ENCODE peak calls at places on chromosomes 16 and 17, in five cellular contexts. One of them, this sample, is unnamed.

GRCh38 chr17:73227944-73228343 is 33.7 kb downstream of the CPSF4L start:
- DNase-seq in astrocyte: no peak
- DNase-seq in DND-41: no peak
- DNase-seq in hepatocyte: no peak
- DNase-seq in fibroblast of lung: no peak
- DNase-seq in this sample: no peak

GRCh38 chr16:734208-734980 is 6.4 kb downstream of the CIAO3 start:
- DNase-seq in astrocyte: no peak
- DNase-seq in DND-41: no peak
- DNase-seq in hepatocyte: no peak
- DNase-seq in fibroblast of lung: no peak
- DNase-seq in this sample: no peak

GRCh38 chr17:9104370-9105041 is 83.2 kb downstream of the NTN1 start:
- DNase-seq in astrocyte: no peak
- DNase-seq in DND-41: no peak
- DNase-seq in hepatocyte: no peak
- DNase-seq in fibroblast of lung: no peak
- DNase-seq in this sample: no peak

GRCh38 chr17:33292184-33292980 is 713 bp downstream of the ASIC2 start:
- DNase-seq in astrocyte: peak
- DNase-seq in DND-41: no peak
- DNase-seq in hepatocyte: peak
- DNase-seq in fibroblast of lung: peak
- DNase-seq in this sample: peak

GRCh38 chr16:88700636-88701482 is 5.3 kb downstream of the RNF166 start:
- DNase-seq in astrocyte: peak
- DNase-seq in DND-41: peak
- DNase-seq in hepatocyte: peak
- DNase-seq in fibroblast of lung: peak
- DNase-seq in this sample: peak

GRCh38 chr16:17544304-17544703 is 73.5 kb upstream of the XYLT1 start:
- DNase-seq in astrocyte: no peak
- DNase-seq in DND-41: no peak
- DNase-seq in hepatocyte: no peak
- DNase-seq in fibroblast of lung: no peak
- DNase-seq in this sample: no peak

GRCh38 chr16:7303014-7303676 is 29.5 kb upstream of the RBFOX1 start:
- DNase-seq in astrocyte: no peak
- DNase-seq in DND-41: no peak
- DNase-seq in hepatocyte: peak
- DNase-seq in fibroblast of lung: no peak
- DNase-seq in this sample: no peak

GRCh38 chr17:60601443-60602384 is 1.7 kb downstream of the PPM1D start:
- DNase-seq in astrocyte: peak
- DNase-seq in DND-41: peak
- DNase-seq in hepatocyte: peak
- DNase-seq in fibroblast of lung: peak
- DNase-seq in this sample: peak

GRCh38 chr17:50273654-50274040 is 619 bp upstream of the TMEM92 start:
- DNase-seq in astrocyte: no peak
- DNase-seq in DND-41: no peak
- DNase-seq in hepatocyte: no peak
- DNase-seq in fibroblast of lung: no peak
- DNase-seq in this sample: no peak

GRCh38 chr17:49952209-49952911 is 16.6 kb upstream of the DLX4 start:
- DNase-seq in astrocyte: peak
- DNase-seq in DND-41: peak
- DNase-seq in hepatocyte: peak
- DNase-seq in fibroblast of lung: peak
- DNase-seq in this sample: peak

GRCh38 chr17:70916469-70916868 is 747.1 kb downstream of the KCNJ2 start:
- DNase-seq in astrocyte: no peak
- DNase-seq in DND-41: no peak
- DNase-seq in hepatocyte: no peak
- DNase-seq in fibroblast of lung: no peak
- DNase-seq in this sample: no peak

GRCh38 chr16:83538707-83539106 is 269.1 kb upstream of the HSBP1 start:
- DNase-seq in astrocyte: no peak
- DNase-seq in DND-41: no peak
- DNase-seq in hepatocyte: no peak
- DNase-seq in fibroblast of lung: no peak
- DNase-seq in this sample: no peak

GRCh38 chr17:79844869-79845600 is 5.8 kb upstream of the CBX4 start:
- DNase-seq in astrocyte: no peak
- DNase-seq in DND-41: peak
- DNase-seq in hepatocyte: peak
- DNase-seq in fibroblast of lung: no peak
- DNase-seq in this sample: peak

GRCh38 chr16:55091871-55092230 is 161.2 kb downstream of the IRX5 start:
- DNase-seq in astrocyte: no peak
- DNase-seq in DND-41: no peak
- DNase-seq in hepatocyte: no peak
- DNase-seq in fibroblast of lung: no peak
- DNase-seq in this sample: no peak

GRCh38 chr16:75251280-75252048 is at the start of gene BCAR1:
- DNase-seq in astrocyte: peak
- DNase-seq in DND-41: no peak
- DNase-seq in hepatocyte: peak
- DNase-seq in fibroblast of lung: peak
- DNase-seq in this sample: peak

GRCh38 chr16:29111421-29111820 is 126.6 kb downstream of the LAT start:
- DNase-seq in astrocyte: no peak
- DNase-seq in DND-41: no peak
- DNase-seq in hepatocyte: no peak
- DNase-seq in fibroblast of lung: no peak
- DNase-seq in this sample: no peak

GRCh38 chr17:79919862-79920720 is 80.9 kb upstream of the CBX4 start:
- DNase-seq in astrocyte: no peak
- DNase-seq in DND-41: no peak
- DNase-seq in hepatocyte: no peak
- DNase-seq in fibroblast of lung: no peak
- DNase-seq in this sample: no peak

GRCh38 chr17:45787044-45787443 is 2.9 kb downstream of the CRHR1 start:
- DNase-seq in astrocyte: no peak
- DNase-seq in DND-41: no peak
- DNase-seq in hepatocyte: no peak
- DNase-seq in fibroblast of lung: no peak
- DNase-seq in this sample: no peak

GRCh38 chr16:48881272-48881671 is 271.3 kb upstream of the N4BP1 start:
- DNase-seq in astrocyte: no peak
- DNase-seq in DND-41: no peak
- DNase-seq in hepatocyte: no peak
- DNase-seq in fibroblast of lung: no peak
- DNase-seq in this sample: no peak

GRCh38 chr17:36094746-36095145 is 4.8 kb upstream of the CCL3 start:
- DNase-seq in astrocyte: no peak
- DNase-seq in DND-41: no peak
- DNase-seq in hepatocyte: no peak
- DNase-seq in fibroblast of lung: no peak
- DNase-seq in this sample: no peak

GRCh38 chr16:82631701-82632685 is 5.2 kb downstream of the CDH13 start:
- DNase-seq in astrocyte: peak
- DNase-seq in DND-41: no peak
- DNase-seq in hepatocyte: no peak
- DNase-seq in fibroblast of lung: no peak
- DNase-seq in this sample: no peak

GRCh38 chr17:75039238-75039637 is 7.5 kb downstream of the ATP5PD start:
- DNase-seq in astrocyte: no peak
- DNase-seq in DND-41: no peak
- DNase-seq in hepatocyte: no peak
- DNase-seq in fibroblast of lung: no peak
- DNase-seq in this sample: no peak

GRCh38 chr17:19448341-19449268 is 37.6 kb downstream of the RNF112 start:
- DNase-seq in astrocyte: peak
- DNase-seq in DND-41: no peak
- DNase-seq in hepatocyte: peak
- DNase-seq in fibroblast of lung: peak
- DNase-seq in this sample: peak

GRCh38 chr16:85970712-85971220 is 71.8 kb downstream of the IRF8 start:
- DNase-seq in astrocyte: peak
- DNase-seq in DND-41: no peak
- DNase-seq in hepatocyte: peak
- DNase-seq in fibroblast of lung: peak
- DNase-seq in this sample: no peak

GRCh38 chr17:68682913-68683312 is 81.7 kb upstream of the FAM20A start:
- DNase-seq in astrocyte: no peak
- DNase-seq in DND-41: no peak
- DNase-seq in hepatocyte: no peak
- DNase-seq in fibroblast of lung: no peak
- DNase-seq in this sample: peak

GRCh38 chr16:3099732-3100499 is 822 bp upstream of the ZSCAN10 start:
- DNase-seq in astrocyte: peak
- DNase-seq in DND-41: peak
- DNase-seq in hepatocyte: peak
- DNase-seq in fibroblast of lung: peak
- DNase-seq in this sample: peak

GRCh38 chr17:2042355-2042929 is 620 bp downstream of the OVCA2 start:
- DNase-seq in astrocyte: no peak
- DNase-seq in DND-41: no peak
- DNase-seq in hepatocyte: peak
- DNase-seq in fibroblast of lung: no peak
- DNase-seq in this sample: peak

GRCh38 chr17:45676695-45677094 is 107.4 kb upstream of the CRHR1 start:
- DNase-seq in astrocyte: no peak
- DNase-seq in DND-41: no peak
- DNase-seq in hepatocyte: no peak
- DNase-seq in fibroblast of lung: no peak
- DNase-seq in this sample: no peak

GRCh38 chr16:13390093-13390985 is 488.9 kb downstream of the SHISA9 start:
- DNase-seq in astrocyte: no peak
- DNase-seq in DND-41: no peak
- DNase-seq in hepatocyte: no peak
- DNase-seq in fibroblast of lung: peak
- DNase-seq in this sample: no peak

GRCh38 chr17:45702666-45703266 is 81.4 kb upstream of the CRHR1 start:
- DNase-seq in astrocyte: peak
- DNase-seq in DND-41: no peak
- DNase-seq in hepatocyte: peak
- DNase-seq in fibroblast of lung: peak
- DNase-seq in this sample: peak

GRCh38 chr17:37361543-37361942 is 14.2 kb upstream of the C17orf78 start:
- DNase-seq in astrocyte: no peak
- DNase-seq in DND-41: no peak
- DNase-seq in hepatocyte: peak
- DNase-seq in fibroblast of lung: no peak
- DNase-seq in this sample: no peak

GRCh38 chr16:84979516-84979915 is 31.8 kb downstream of the ZDHHC7 start:
- DNase-seq in astrocyte: no peak
- DNase-seq in DND-41: no peak
- DNase-seq in hepatocyte: no peak
- DNase-seq in fibroblast of lung: no peak
- DNase-seq in this sample: peak

GRCh38 chr16:55444754-55445485 is 34.1 kb upstream of the MMP2 start:
- DNase-seq in astrocyte: no peak
- DNase-seq in DND-41: no peak
- DNase-seq in hepatocyte: no peak
- DNase-seq in fibroblast of lung: no peak
- DNase-seq in this sample: no peak

GRCh38 chr16:70749681-70750601 is 51.0 kb downstream of the VAC14 start:
- DNase-seq in astrocyte: no peak
- DNase-seq in DND-41: no peak
- DNase-seq in hepatocyte: no peak
- DNase-seq in fibroblast of lung: no peak
- DNase-seq in this sample: no peak

GRCh38 chr16:84806256-84806889 is 13.4 kb upstream of the CRISPLD2 start:
- DNase-seq in astrocyte: peak
- DNase-seq in DND-41: no peak
- DNase-seq in hepatocyte: peak
- DNase-seq in fibroblast of lung: peak
- DNase-seq in this sample: peak

DNA sequence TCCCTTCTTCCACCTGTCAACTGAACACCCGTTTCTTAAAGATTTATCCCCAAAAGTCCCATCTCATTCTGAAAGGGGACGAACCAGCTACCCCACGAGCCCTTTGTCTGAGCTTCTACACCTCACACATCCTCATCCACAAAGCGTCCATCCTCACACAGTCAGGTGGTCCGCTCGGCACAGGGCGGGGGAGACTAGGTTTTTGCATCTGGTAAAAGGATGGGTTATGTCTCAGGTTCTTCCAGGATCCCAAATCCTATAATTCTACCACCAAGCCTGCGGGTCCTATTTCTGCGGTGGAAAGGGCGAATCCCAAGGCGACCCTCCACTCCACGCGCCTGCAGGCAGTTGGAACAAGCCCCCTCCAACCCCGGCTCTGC is 458 bp downstream of the GFOD2 start:
- DNase-seq in astrocyte: no peak
- DNase-seq in DND-41: peak
- DNase-seq in hepatocyte: no peak
- DNase-seq in fibroblast of lung: no peak
- DNase-seq in this sample: peak
- H3K4me3 ChIP-seq in astrocyte: peak
- H3K4me3 ChIP-seq in DND-41: peak
- H3K4me3 ChIP-seq in hepatocyte: peak
- H3K4me3 ChIP-seq in fibroblast of lung: peak
- H3K4me3 ChIP-seq in this sample: peak

GRCh38 chr16:46929378-46930332 is 43.8 kb downstream of the DNAJA2 start:
- DNase-seq in astrocyte: peak
- DNase-seq in DND-41: peak
- DNase-seq in hepatocyte: peak
- DNase-seq in fibroblast of lung: peak
- DNase-seq in this sample: peak
- H2AFZ ChIP-seq in astrocyte: no peak
- H2AFZ ChIP-seq in DND-41: peak
- H2AFZ ChIP-seq in hepatocyte: no peak
- H2AFZ ChIP-seq in fibroblast of lung: peak
- H2AFZ ChIP-seq in this sample: no peak

DNA sequence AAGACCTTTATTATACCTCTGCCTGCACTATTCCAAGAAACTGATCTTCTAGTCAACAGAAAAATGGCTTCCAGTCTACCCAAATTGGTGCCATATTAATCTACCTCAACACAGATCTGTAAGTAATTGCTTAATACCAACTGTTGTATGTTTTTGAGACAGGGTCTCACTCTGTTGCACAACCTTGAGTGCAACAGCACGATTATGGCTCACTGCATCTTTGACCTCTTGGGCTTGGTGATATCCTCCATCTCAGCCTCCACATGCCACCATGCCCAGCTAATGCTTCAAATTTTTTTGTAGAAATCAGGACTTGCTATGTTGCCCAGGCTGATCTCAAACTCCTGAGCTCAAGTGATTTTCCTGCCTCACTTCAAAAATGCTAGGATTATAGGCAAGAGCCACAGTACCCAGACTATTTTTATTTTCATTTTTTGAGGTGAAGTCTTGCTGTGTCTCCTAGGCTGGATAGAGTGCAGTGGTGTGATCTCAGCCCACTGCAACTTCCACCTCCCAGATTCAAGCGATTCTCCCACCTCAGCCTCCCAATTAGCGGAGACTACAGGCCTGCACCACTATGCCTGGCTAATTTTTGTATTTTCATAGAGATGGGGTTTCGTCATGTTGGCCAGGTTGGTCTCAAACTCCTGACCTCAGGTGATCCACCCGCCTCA is 14.4 kb downstream of the NUFIP2 start:
- DNase-seq in astrocyte: no peak
- DNase-seq in DND-41: no peak
- DNase-seq in hepatocyte: no peak
- DNase-seq in fibroblast of lung: no peak
- DNase-seq in this sample: no peak
- H3K4me3 ChIP-seq in astrocyte: no peak
- H3K4me3 ChIP-seq in DND-41: no peak
- H3K4me3 ChIP-seq in hepatocyte: no peak
- H3K4me3 ChIP-seq in fibroblast of lung: no peak
- H3K4me3 ChIP-seq in this sample: no peak

GRCh38 chr16:8781797-8782196 is 15.6 kb downstream of the TMEM186 start:
- DNase-seq in astrocyte: no peak
- DNase-seq in DND-41: no peak
- DNase-seq in hepatocyte: no peak
- DNase-seq in fibroblast of lung: no peak
- DNase-seq in this sample: no peak
- H2AFZ ChIP-seq in astrocyte: no peak
- H2AFZ ChIP-seq in DND-41: no peak
- H2AFZ ChIP-seq in hepatocyte: no peak
- H2AFZ ChIP-seq in fibroblast of lung: no peak
- H2AFZ ChIP-seq in this sample: no peak